ENCODE peak calls at places on chromosomes 13 and 19, in five cellular contexts. R is Peyer's patch; D is naive thymus-derived CD4-positive, alpha-beta T cell; N is heart left ventricle; T is cardiac muscle cell. J is an unnamed sample.

GRCh38 chr13:82654143-82654542 is 1228.1 kb downstream of the SLITRK1 start:
- DNase-seq in R (no peak), D (no peak), N (no peak), T (no peak), J (no peak)

GRCh38 chr13:73061478-73062275 is 2.9 kb downstream of the KLF5 start:
- DNase-seq in R (peak; percentile 64), D (no peak), N (no peak), T (no peak), J (no peak)

GRCh38 chr19:42295342-42295741 is 6.6 kb upstream of the PRR19 start:
- DNase-seq in R (no peak), D (no peak), N (no peak), T (no peak), J (no peak)

GRCh38 chr19:33580645-33581037 is 41.1 kb upstream of the CHST8 start:
- DNase-seq in R (no peak), D (no peak), N (no peak), T (no peak), J (no peak)

GRCh38 chr13:22486490-22486889 is 694.3 kb upstream of the SGCG start:
- DNase-seq in R (no peak), D (no peak), N (no peak), T (no peak), J (no peak)

GRCh38 chr13:46850214-46850613 is 46.6 kb downstream of the HTR2A start:
- DNase-seq in R (no peak), D (no peak), N (no peak), T (no peak), J (no peak)

GRCh38 chr13:110044521-110045200 is 258.3 kb upstream of the IRS2 start:
- DNase-seq in R (no peak), D (no peak), N (no peak), T (no peak), J (no peak)

GRCh38 chr19:55265173-55265572 is 6.4 kb upstream of the PPP6R1 start:
- DNase-seq in R (no peak), D (no peak), N (no peak), T (no peak), J (no peak)

GRCh38 chr13:29310806-29311205 is 284.7 kb downstream of the SLC7A1 start:
- DNase-seq in R (no peak), D (no peak), N (no peak), T (no peak), J (no peak)

GRCh38 chr19:55702131-55702627 is 27.2 kb downstream of the EPN1 start:
- DNase-seq in R (no peak), D (no peak), N (no peak), T (no peak), J (peak; percentile 35)

GRCh38 chr13:106491928-106492327 is 43.5 kb downstream of the EFNB2 start:
- DNase-seq in R (no peak), D (no peak), N (no peak), T (no peak), J (no peak)

GRCh38 chr19:41734585-41734984 is 20.7 kb upstream of the CEACAM6 start:
- DNase-seq in R (peak; percentile 74), D (no peak), N (no peak), T (no peak), J (no peak)

GRCh38 chr19:35251456-35251855 is 2.7 kb downstream of the LSR start:
- DNase-seq in R (no peak), D (no peak), N (no peak), T (no peak), J (no peak)

GRCh38 chr13:72151241-72151640 is 284.2 kb upstream of the DACH1 start:
- DNase-seq in R (no peak), D (no peak), N (no peak), T (no peak), J (no peak)

DNA sequence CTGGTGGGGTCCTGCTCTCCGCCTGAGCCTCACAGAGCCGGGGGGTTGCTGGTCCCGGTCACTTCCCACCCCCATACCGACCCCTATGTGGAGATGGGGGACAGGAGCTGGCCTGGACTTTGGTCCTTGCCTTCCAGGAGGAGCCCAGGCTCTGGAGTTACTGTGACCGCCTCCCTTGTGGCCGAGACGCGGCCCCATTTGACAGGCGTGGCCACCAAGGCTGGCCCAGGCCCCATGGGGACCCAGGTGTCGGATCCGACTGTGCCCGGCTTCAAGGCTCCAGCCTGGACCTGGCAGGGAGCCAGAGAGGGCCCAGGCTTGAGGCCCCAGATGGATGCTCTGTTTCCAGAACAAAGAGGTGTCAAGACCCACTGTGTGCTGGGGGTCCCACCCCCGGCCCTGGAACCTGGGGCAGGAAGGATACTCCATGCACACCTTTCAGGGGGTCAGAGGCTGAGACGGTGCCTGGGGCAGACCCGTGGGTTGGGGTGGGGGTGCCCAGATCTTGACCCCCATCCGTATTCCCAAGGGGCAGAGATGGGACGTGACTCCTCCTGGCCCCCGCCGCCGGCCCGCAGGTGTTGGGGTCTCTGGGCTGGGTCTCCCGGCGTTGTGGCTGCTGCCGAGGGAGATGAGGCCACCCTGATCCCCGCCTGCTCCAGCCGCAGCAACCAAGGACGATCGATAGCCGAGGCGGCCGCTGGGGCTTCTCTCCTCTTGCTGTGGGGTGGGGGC is 47.8 kb upstream of the TCF3 start:
- DNase-seq in R (no peak), D (no peak), N (peak; percentile 60), T (no peak), J (no peak)
- H3K9me3 ChIP-seq in R (no peaks in the 10 kb centered on the region), D (no peaks in the 10 kb centered on the region), N (no peaks in the 10 kb centered on the region), T (no peaks in the 10 kb centered on the region), J (no peaks in the 10 kb centered on the region)

GRCh38 chr13:111183959-111184684 is 69.0 kb downstream of the ARHGEF7 start:
- DNase-seq in R (no peak), D (no peak), N (no peak), T (no peak), J (no peak)
- H3K4me1 ChIP-seq in R (peaks cover 45% of the 10 kb centered on the region), D (peaks cover 54% of the 10 kb centered on the region), N (peaks cover 62% of the 10 kb centered on the region), T (peaks cover 45% of the 10 kb centered on the region), J (peaks cover 97% of the 10 kb centered on the region)

DNA sequence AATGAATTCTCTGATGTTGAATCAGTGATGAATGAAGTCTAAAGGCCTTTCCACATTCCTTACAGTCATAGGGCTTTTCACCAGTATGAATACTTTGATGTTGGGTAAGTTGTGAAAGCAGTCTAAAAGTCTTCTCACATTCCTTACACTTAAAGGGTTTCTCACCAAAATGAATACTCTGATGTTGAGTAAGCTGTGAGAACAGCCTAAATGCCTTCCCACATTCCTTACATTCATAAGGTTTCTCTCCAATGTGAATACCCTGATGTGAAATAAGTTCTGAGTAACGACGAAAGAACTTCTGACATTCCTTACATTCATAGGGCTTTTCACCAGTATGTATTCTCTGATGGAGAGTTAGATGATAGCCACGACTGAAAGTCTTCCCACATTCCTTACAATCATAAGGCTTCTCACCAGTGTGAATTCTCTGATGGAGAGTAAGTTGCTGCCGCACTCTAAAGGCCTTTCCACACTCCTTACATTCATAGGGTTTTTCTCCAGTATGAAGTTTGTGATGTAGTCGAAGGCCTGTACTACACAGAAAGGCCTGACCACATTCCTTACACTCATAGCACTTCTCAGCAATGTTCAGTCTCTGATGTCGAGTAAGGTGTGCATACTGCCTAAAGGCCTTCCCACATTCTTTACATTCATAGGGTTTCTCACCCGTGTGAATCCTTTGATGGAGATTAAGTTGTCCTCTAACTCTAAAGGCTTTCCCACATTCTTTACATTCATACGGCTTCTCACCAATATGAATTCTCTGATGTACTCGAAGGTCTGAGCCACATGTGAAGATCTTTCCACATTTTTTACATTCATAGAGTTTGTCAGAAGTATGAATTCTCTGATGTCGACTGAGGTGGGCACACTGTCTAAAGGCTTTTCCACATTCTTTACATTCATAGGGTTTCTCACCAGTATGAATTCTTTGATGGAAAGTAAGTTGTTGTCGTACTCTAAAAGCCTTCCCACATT is 19.9 kb downstream of the ZFP30 start:
- DNase-seq in R (no peak), D (no peak), N (no peak), T (no peak), J (no peak)
- H3K9me3 ChIP-seq in R (peaks cover 94% of the 10 kb centered on the region), D (peaks cover 25% of the 10 kb centered on the region), N (peaks cover 18% of the 10 kb centered on the region), T (peaks cover 11% of the 10 kb centered on the region), J (peaks cover 42% of the 10 kb centered on the region)

GRCh38 chr19:4861147-4861546 is 6.3 kb downstream of the PLIN3 start:
- DNase-seq in R (peak; percentile 91), D (no peak), N (no peak), T (no peak), J (no peak)
- H3K4me1 ChIP-seq in R (no peaks in the 10 kb centered on the region), D (no peaks in the 10 kb centered on the region), N (no peaks in the 10 kb centered on the region), T (no peaks in the 10 kb centered on the region), J (no peaks in the 10 kb centered on the region)

GRCh38 chr19:28217064-28217463 is 995.9 kb downstream of the UQCRFS1 start:
- DNase-seq in R (no peak), D (no peak), N (no peak), T (no peak), J (no peak)
- H3K9me3 ChIP-seq in R (no peaks in the 10 kb centered on the region), D (no peaks in the 10 kb centered on the region), N (no peaks in the 10 kb centered on the region), T (no peaks in the 10 kb centered on the region), J (no peaks in the 10 kb centered on the region)

J was measured in CD8-positive, alpha-beta memory T cell.